ENCODE peak calls at places on chromosomes 4 and X, in five cellular contexts. P, N, D, C and T are unnamed samples.
A peak's percentile ranks its signal among the peaks of the same experiment; 100 is the strongest.

GRCh38 chr4:154277164-154277563 is 214.4 kb downstream of the DCHS2 start:
- DNase-seq in P (no peak), N (no peak), D (no peak), C (no peak), T (no peak)

GRCh38 chrX:112832481-112833095 is 8.0 kb downstream of the AMOT start:
- DNase-seq in P (peak; percentile 61), N (no peak), D (peak; percentile 74), C (no peak), T (peak; percentile 81)

GRCh38 chr4:3518941-3519340 is 13.3 kb downstream of the LRPAP1 start:
- DNase-seq in P (no peak), N (no peak), D (no peak), C (no peak), T (no peak)

GRCh38 chr4:6918345-6918744 is 8.7 kb downstream of the TBC1D14 start:
- DNase-seq in P (no peak), N (no peak), D (peak; percentile 69), C (no peak), T (no peak)

GRCh38 chr4:39642885-39643550 is 4.4 kb upstream of the SMIM14 start:
- DNase-seq in P (no peak), N (no peak), D (no peak), C (no peak), T (no peak)

GRCh38 chrX:151899622-151900021 is 13.1 kb upstream of the MAGEA4 start:
- DNase-seq in P (no peak), N (peak; percentile 16), D (no peak), C (no peak), T (no peak)

GRCh38 chrX:110759785-110760184 is 35.8 kb downstream of the CHRDL1 start:
- DNase-seq in P (no peak), N (peak; percentile 42), D (no peak), C (no peak), T (no peak)

GRCh38 chr4:110550260-110550659 is 72.6 kb downstream of the PITX2 start:
- DNase-seq in P (no peak), N (peak; percentile 13), D (no peak), C (no peak), T (no peak)

GRCh38 chr4:73222466-73223257 is 35.9 kb downstream of the ANKRD17 start:
- DNase-seq in P (peak; percentile 87), N (peak; percentile 87), D (peak; percentile 93), C (peak; percentile 8), T (peak; percentile 53)

GRCh38 chr4:4859799-4860380 is 425 bp downstream of the MSX1 start:
- DNase-seq in P (no peak), N (no peak), D (peak; percentile 62), C (no peak), T (peak; percentile 4)